ENCODE peak calls at places on chromosomes 4 and X, in seven cellular contexts. B is fibroblast of mammary gland, C is ureter, P is LNCaP clone FGC, I is osteocyte, Y is retina, Q is iris pigment epithelial cell. S is an unnamed sample.

GRCh38 chrX:108484251-108484650 is 44.6 kb downstream of the COL4A5 start:
- DNase-seq in I (no peak), Y (no peak), P (no peak), C (no peak), B (no peak), Q (no peak), S (no peak)

GRCh38 chr4:93731448-93731847 is 97.1 kb upstream of the ATOH1 start:
- DNase-seq in C (no peak), Q (peak; percentile 2), Y (peak; percentile 25), P (no peak), I (no peak), B (no peak), S (peak; percentile 2)

GRCh38 chrX:155985208-155985607 is 12.3 kb upstream of the IL9R start:
- DNase-seq in C (no peak), B (no peak), P (no peak), Y (no peak), I (no peak), Q (no peak), S (no peak)

GRCh38 chr4:98642991-98643426 is 15.4 kb downstream of the TSPAN5 start:
- DNase-seq in Y (no peak), P (peak; percentile 78), C (no peak), B (peak; percentile 87), Q (peak; percentile 90), I (no peak), S (peak; percentile 59)

GRCh38 chr4:24589448-24589847 is 5.1 kb upstream of the DHX15 start:
- DNase-seq in P (no peak), I (no peak), C (no peak), B (no peak), Y (no peak), Q (no peak), S (no peak)

GRCh38 chrX:153374426-153374825 is 26.7 kb downstream of the PNMA6E start:
- DNase-seq in Y (no peak), Q (no peak), P (no peak), B (no peak), C (no peak), I (no peak), S (no peak)

GRCh38 chr4:1171306-1172227 is 816 bp downstream of the SPON2 start:
- DNase-seq in Q (peak; percentile 38), B (no peak), Y (peak; percentile 64), C (no peak), P (no peak), I (peak; percentile 85), S (no peak)

GRCh38 chr4:122831515-122832196 is 5.0 kb downstream of the FGF2 start:
- DNase-seq in B (peak; percentile 71), Y (no peak), P (no peak), Q (peak; percentile 68), C (no peak), I (no peak), S (peak; percentile 28)

GRCh38 chr4:127140306-127140705 is 492.5 kb upstream of the INTU start:
- DNase-seq in C (no peak), P (no peak), Q (peak; percentile 78), B (peak; percentile 84), I (no peak), Y (no peak), S (peak; percentile 70)

GRCh38 chr4:81214518-81215218 is 354 bp downstream of the PRKG2 start:
- DNase-seq in P (no peak), Y (peak; percentile 72), B (peak; percentile 27), Q (peak; percentile 50), I (no peak), C (no peak), S (peak; percentile 6)

GRCh38 chr4:29131304-29131703 is 1588.9 kb upstream of the PCDH7 start:
- DNase-seq in P (no peak), I (no peak), C (no peak), Q (no peak), B (no peak), Y (no peak), S (no peak)

GRCh38 chrX:120308959-120309872 is 2.0 kb downstream of the TMEM255A start:
- DNase-seq in Q (peak; percentile 70), Y (peak; percentile 80), P (peak; percentile 22), C (peak; percentile 72), I (no peak), B (peak; percentile 40), S (peak; percentile 9)

GRCh38 chr4:52670121-52670520 is 11.0 kb upstream of the USP46 start:
- DNase-seq in B (no peak), Q (no peak), C (no peak), Y (no peak), P (no peak), I (no peak), S (no peak)

GRCh38 chr4:95439896-95440295 is 108.9 kb downstream of the UNC5C start:
- DNase-seq in Y (no peak), B (no peak), I (no peak), P (no peak), C (no peak), Q (no peak), S (no peak)

GRCh38 chrX:27599928-27600327 is 9.8 kb downstream of the DCAF8L2 start:
- DNase-seq in B (peak; percentile 4), I (no peak), Y (no peak), P (peak; percentile 8), C (no peak), Q (peak; percentile 63), S (no peak)

GRCh38 chr4:39931441-39931901 is 46.2 kb downstream of the PDS5A start:
- DNase-seq in P (peak; percentile 6), Y (no peak), I (no peak), B (no peak), Q (no peak), C (no peak), S (no peak)

GRCh38 chr4:72843466-72843865 is 226.1 kb downstream of the COX18 start:
- DNase-seq in B (no peak), C (no peak), Q (peak; percentile 3), P (no peak), I (no peak), Y (no peak), S (no peak)

GRCh38 chrX:152901816-152902501 is 4.1 kb downstream of the ZNF185 start:
- DNase-seq in Y (no peak), B (no peak), I (no peak), C (no peak), Q (no peak), P (no peak), S (no peak)

GRCh38 chr4:8081621-8082516 is 76.7 kb downstream of the ABLIM2 start:
- DNase-seq in B (no peak), P (no peak), I (no peak), Q (no peak), C (no peak), Y (no peak), S (no peak)

S was measured in HCEC 1CT.